ENCODE peak calls at places on chromosomes 2 and 18, in ten cellular contexts. R is transverse colon, V is HCT116, Z is adrenal gland, H is thyroid gland, S is Peyer's patch, W is stomach, O is K562, M is upper lobe of left lung, G is ovary. B is an unnamed sample.
A peak's percentile ranks its signal among the peaks of the same experiment; 100 is the strongest.

GRCh38 chr2:144521702-144522101 is 1.8 kb upstream of the ZEB2 start:
- DNase-seq in R (no peak), Z (no peak), O (peak; percentile 50), W (no peak), M (no peak), G (no peak), S (no peak), H (no peak), V (no peak), B (no peak)

GRCh38 chr18:58581265-58581664 is 47.6 kb downstream of the ALPK2 start:
- DNase-seq in R (no peak), Z (no peak), S (no peak), O (no peak), M (no peak), H (no peak), V (peak; percentile 57), G (no peak), W (no peak), B (no peak)

GRCh38 chr2:117850015-117850414 is 35.5 kb downstream of the DDX18 start:
- DNase-seq in V (no peak), O (no peak), R (no peak), S (no peak), M (no peak), G (no peak), W (no peak), H (no peak), Z (no peak), B (no peak)

GRCh38 chr2:181810823-181811695 is 80.5 kb upstream of the ITPRID2 start:
- DNase-seq in H (no peak), S (no peak), R (peak; percentile 36), M (no peak), Z (peak; percentile 71), G (no peak), V (peak; percentile 98), W (peak; percentile 45), O (peak; percentile 77), B (peak; percentile 70)

GRCh38 chr2:3913252-3913651 is 209.9 kb downstream of the DCDC2C start:
- DNase-seq in M (no peak), O (no peak), S (no peak), Z (no peak), G (no peak), R (no peak), W (no peak), V (no peak), H (no peak), B (no peak)

GRCh38 chr2:65530547-65531320 is 98.3 kb upstream of the SPRED2 start:
- DNase-seq in Z (no peak), S (no peak), R (no peak), W (no peak), G (no peak), O (no peak), M (no peak), H (no peak), V (no peak), B (no peak)

GRCh38 chr2:27223416-27223815 is 6.2 kb downstream of the CAD start:
- DNase-seq in M (no peak), S (no peak), V (no peak), O (no peak), R (no peak), H (no peak), Z (no peak), G (no peak), W (no peak), B (no peak)

GRCh38 chr2:208595386-208596275 is 189.0 kb downstream of the PTH2R start:
- DNase-seq in W (no peak), S (no peak), R (peak; percentile 21), M (no peak), H (no peak), G (no peak), V (peak; percentile 32), O (peak; percentile 75), Z (no peak), B (no peak)

GRCh38 chr2:57598552-57598951 is 448.1 kb upstream of the VRK2 start:
- DNase-seq in Z (no peak), O (no peak), M (no peak), W (no peak), H (no peak), V (no peak), S (no peak), G (no peak), R (no peak), B (no peak)

GRCh38 chr2:71643674-71644357 is 190.5 kb downstream of the DYSF start:
- DNase-seq in M (no peak), W (no peak), R (no peak), V (no peak), S (no peak), O (no peak), G (no peak), H (no peak), Z (no peak), B (peak; percentile 40)

GRCh38 chr2:1366546-1367134 is 46.6 kb upstream of the TPO start:
- DNase-seq in G (peak; percentile 37), H (peak; percentile 99), M (peak; percentile 71), O (no peak), S (no peak), Z (peak; percentile 72), W (no peak), V (no peak), R (peak; percentile 18), B (peak; percentile 19)

GRCh38 chr2:99602475-99602874 is 112.7 kb upstream of the REV1 start:
- DNase-seq in O (no peak), V (no peak), H (no peak), W (no peak), M (no peak), S (no peak), R (no peak), G (no peak), Z (no peak), B (no peak)

GRCh38 chr2:210955591-210955990 is 399.2 kb downstream of the CPS1 start:
- DNase-seq in V (peak; percentile 15), M (no peak), H (no peak), O (no peak), R (no peak), S (no peak), W (no peak), Z (peak; percentile 4), G (no peak), B (no peak)

GRCh38 chr18:54671291-54671881 is 80.3 kb downstream of the DYNAP start:
- DNase-seq in W (no peak), S (no peak), Z (no peak), G (no peak), O (peak; percentile 34), R (no peak), M (no peak), V (peak; percentile 24), H (no peak), B (no peak)

GRCh38 chr2:197705912-197706838 is 1.0 kb downstream of the MARS2 start:
- DNase-seq in V (no peak), W (no peak), S (peak; percentile 49), G (peak; percentile 16), M (no peak), O (peak; percentile 24), R (peak; percentile 45), Z (peak; percentile 11), H (peak; percentile 36), B (no peak)

GRCh38 chr18:69257861-69258458 is 142.7 kb upstream of the DOK6 start:
- DNase-seq in W (no peak), S (no peak), O (no peak), V (no peak), G (no peak), R (no peak), Z (no peak), M (no peak), H (no peak), B (no peak)

GRCh38 chr2:38598991-38599295 is 3.8 kb downstream of the HNRNPLL start:
- DNase-seq in Z (no peak), G (no peak), H (no peak), V (no peak), R (no peak), W (no peak), O (no peak), S (no peak), M (no peak), B (no peak)

DNA sequence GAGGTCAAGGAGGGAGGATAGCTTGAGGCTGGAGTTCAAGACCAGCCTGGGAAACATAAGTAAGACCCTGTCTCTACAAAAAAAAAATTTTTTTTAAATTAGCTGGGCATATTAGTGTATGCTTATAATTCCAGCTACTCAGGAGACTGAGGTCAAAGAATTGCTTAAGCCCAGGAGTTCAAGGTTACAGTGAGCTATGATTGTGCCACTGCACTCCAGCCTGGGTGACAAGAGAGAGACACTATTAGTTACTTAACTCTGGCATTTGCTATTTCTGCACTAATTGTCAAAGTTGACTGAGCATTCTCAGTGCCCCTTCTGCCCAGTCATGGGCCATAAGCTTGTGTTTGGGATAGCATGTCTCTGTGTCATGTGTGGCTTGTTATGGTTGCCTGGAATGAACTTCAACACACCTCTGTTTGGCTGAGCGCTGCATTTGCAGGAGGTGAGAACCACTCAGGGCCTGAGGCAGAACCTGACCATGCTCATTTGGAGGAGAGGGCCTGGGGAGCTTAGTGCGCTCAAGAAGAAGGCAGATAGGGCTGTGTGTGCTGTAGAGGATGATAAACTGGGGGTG is 77.7 kb downstream of the SH3RF3 start:
- DNase-seq in O (no peak), S (no peak), Z (no peak), H (no peak), M (no peak), R (no peak), G (no peak), W (no peak), V (no peak), B (no peak)
- H3K27ac ChIP-seq in O (no peak overlapping the region), S (no peak overlapping the region), Z (no peak overlapping the region), H (no peak overlapping the region), M (no peak overlapping the region), R (no peak overlapping the region), G (no peak overlapping the region), W (no peak overlapping the region), V (no peak overlapping the region), B (no peak overlapping the region)

GRCh38 chr2:158457092-158457825 is 507 bp downstream of the PKP4 start:
- DNase-seq in R (peak; percentile 63), H (peak; percentile 74), O (peak; percentile 77), Z (peak; percentile 67), S (peak; percentile 41), W (peak; percentile 65), M (peak; percentile 92), V (no peak), G (peak; percentile 51), B (peak; percentile 28)
- TF ChIP-seq POLR2A in R (no peak), H (no peak), O (peak; percentile 69), Z (no peak), S (no peak), W (no peak), M (no peak), V (no peak), G (no peak), B (no peak)

DNA sequence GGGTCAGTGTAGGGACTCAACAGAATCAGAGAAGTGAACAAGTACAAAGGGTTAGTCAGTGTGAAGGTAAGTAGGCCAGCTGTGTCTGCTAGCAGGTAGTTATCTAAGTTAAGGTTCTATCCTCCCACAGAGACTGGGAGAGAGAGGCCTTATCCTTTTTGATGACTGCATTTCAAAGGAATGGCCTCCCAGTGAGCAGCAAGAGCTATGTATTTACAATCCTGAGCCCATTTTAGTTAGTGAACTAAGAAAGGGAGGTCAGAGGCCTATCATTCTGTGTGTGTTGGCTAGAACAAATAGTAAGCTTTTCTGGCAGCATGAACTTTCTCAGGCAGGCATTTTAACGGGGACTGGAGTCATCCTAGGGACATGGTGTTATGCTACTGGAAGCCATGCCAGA is 182.9 kb downstream of the VWC2L start:
- DNase-seq in V (peak; percentile 27), M (no peak), W (no peak), S (no peak), R (no peak), G (no peak), Z (no peak), H (no peak), O (no peak), B (no peak)
- H3K27ac ChIP-seq in V (no peak overlapping the region), M (no peak overlapping the region), W (no peak overlapping the region), S (no peak overlapping the region), R (no peak overlapping the region), G (no peak overlapping the region), Z (no peak overlapping the region), H (no peak overlapping the region), O (no peak overlapping the region), B (no peak overlapping the region)

GRCh38 chr2:47076586-47077441 is 78.3 kb downstream of the STPG4 start:
- DNase-seq in M (no peak), G (no peak), Z (no peak), V (peak; percentile 94), S (no peak), O (no peak), H (peak; percentile 55), R (peak; percentile 39), W (no peak), B (no peak)
- TF ChIP-seq POLR2A in M (no peak), G (no peak), Z (no peak), V (no peak), S (no peak), O (no peak), H (no peak), R (no peak), W (no peak), B (no peak)